ENCODE peak calls at places on chromosomes 1 and 21, in ten cellular contexts. B is MG63; K is adipocyte; S is stimulated activated CD4-positive, alpha-beta T cell treated with anti-CD3 and anti-CD28 coated beads, Interleukin-2, amount 100 ng/mL, for 48 hours; U is pancreas; C is stimulated activated CD8-positive, alpha-beta memory T cell treated with anti-CD3 and anti-CD28 coated beads, Interleukin-15, amount 100 ng/mL, for 24 hours; X is tibial nerve; Q is Kasumi-1; H is ACHN; R is HEK293T. V is an unnamed sample.

GRCh38 chr21:27513016-27513415 is 546.1 kb upstream of the ADAMTS5 start:
- DNase-seq in B (no peak), K (no peak), S (no peak), U (no peak), C (no peak), X (no peak), Q (no peak), H (no peak), R (no peak), V (peak; percentile 67)

GRCh38 chr1:202304370-202304769 is 37.4 kb downstream of the UBE2T start:
- DNase-seq in B (no peak), K (no peak), S (no peak), U (no peak), C (no peak), X (no peak), Q (no peak), H (no peak), R (no peak), V (no peak)

GRCh38 chr21:34835526-34835925 is 166.7 kb downstream of the CLIC6 start:
- DNase-seq in B (no peak), K (peak; percentile 95), S (no peak), U (no peak), C (no peak), X (peak; percentile 39), Q (no peak), H (no peak), R (no peak), V (no peak)

GRCh38 chr21:45118099-45118498 is 43.7 kb downstream of the ADARB1 start:
- DNase-seq in B (no peak), K (no peak), S (no peak), U (no peak), C (no peak), X (no peak), Q (no peak), H (no peak), R (no peak), V (no peak)

GRCh38 chr1:172177849-172178248 is 242.6 kb upstream of the C1orf105 start:
- DNase-seq in B (no peak), K (no peak), S (no peak), U (no peak), C (no peak), X (no peak), Q (no peak), H (no peak), R (no peak), V (no peak)

GRCh38 chr1:204983881-204984280 is 59.1 kb upstream of the CNTN2 start:
- DNase-seq in B (no peak), K (no peak), S (no peak), U (no peak), C (no peak), X (no peak), Q (no peak), H (no peak), R (no peak), V (no peak)

GRCh38 chr1:158095737-158096335 is 84.9 kb upstream of the CD1D start:
- DNase-seq in B (peak; percentile 15), K (peak; percentile 39), S (peak; percentile 11), U (no peak), C (no peak), X (no peak), Q (no peak), H (peak; percentile 60), R (peak; percentile 73), V (peak; percentile 75)

GRCh38 chr1:104463126-104463697 is 713.5 kb downstream of the AMY1C start:
- DNase-seq in B (no peak), K (no peak), S (no peak), U (no peak), C (no peak), X (no peak), Q (no peak), H (no peak), R (no peak), V (no peak)

GRCh38 chr1:225422033-225422605 is 5.7 kb downstream of the LBR start:
- DNase-seq in B (no peak), K (no peak), S (no peak), U (no peak), C (no peak), X (no peak), Q (peak; percentile 50), H (no peak), R (no peak), V (no peak)

GRCh38 chr1:902802-903201 is 20.9 kb upstream of the SAMD11 start:
- DNase-seq in B (no peak), K (no peak), S (no peak), U (no peak), C (no peak), X (peak; percentile 11), Q (no peak), H (no peak), R (no peak), V (no peak)

GRCh38 chr1:206814716-206815341 is 42.5 kb upstream of the IL10 start:
- DNase-seq in B (peak; percentile 72), K (peak; percentile 61), S (no peak), U (no peak), C (no peak), X (no peak), Q (peak; percentile 12), H (peak; percentile 67), R (no peak), V (peak; percentile 32)

GRCh38 chr1:78668427-78668826 is 18.8 kb downstream of the IFI44 start:
- DNase-seq in B (no peak), K (no peak), S (no peak), U (no peak), C (no peak), X (no peak), Q (no peak), H (no peak), R (no peak), V (no peak)

GRCh38 chr1:240522122-240522822 is 89.7 kb downstream of the GREM2 start:
- DNase-seq in B (no peak), K (no peak), S (no peak), U (no peak), C (no peak), X (no peak), Q (no peak), H (no peak), R (no peak), V (no peak)

GRCh38 chr1:57254006-57254405 is 169.9 kb downstream of the DAB1 start:
- DNase-seq in B (peak; percentile 62), K (peak; percentile 36), S (no peak), U (no peak), C (no peak), X (no peak), Q (no peak), H (peak; percentile 63), R (no peak), V (no peak)